ENCODE peak calls at places on chromosomes 1 and 21, in eight cellular contexts. One of them, this sample, is unnamed.

GRCh38 chr1:230062521-230062920 is 4.5 kb upstream of the GALNT2 start:
- DNase-seq in lower leg skin: no peak
- DNase-seq in GM04504: no peak
- DNase-seq in left cardiac atrium: no peak
- DNase-seq in Caki2: no peak
- DNase-seq in brain microvascular endothelial cell: no peak
- DNase-seq in RPMI8226: no peak
- DNase-seq in stimulated activated CD4-positive, alpha-beta T cell treated with anti-CD3 and anti-CD28 coated beads, Interleukin-4, amount 100 ng/mL, for 24 hours: no peak
- DNase-seq in this sample: no peak

GRCh38 chr1:156435551-156436318 is 64.8 kb downstream of the MEF2D start:
- DNase-seq in lower leg skin: no peak
- DNase-seq in GM04504: no peak
- DNase-seq in left cardiac atrium: no peak
- DNase-seq in Caki2: no peak
- DNase-seq in brain microvascular endothelial cell: no peak
- DNase-seq in RPMI8226: peak; percentile 50
- DNase-seq in stimulated activated CD4-positive, alpha-beta T cell treated with anti-CD3 and anti-CD28 coated beads, Interleukin-4, amount 100 ng/mL, for 24 hours: no peak
- DNase-seq in this sample: no peak

GRCh38 chr1:30756545-30757195 is 904 bp downstream of the LAPTM5 start:
- DNase-seq in lower leg skin: peak; percentile 93
- DNase-seq in GM04504: peak; percentile 70
- DNase-seq in left cardiac atrium: peak; percentile 70
- DNase-seq in Caki2: peak; percentile 71
- DNase-seq in brain microvascular endothelial cell: peak; percentile 81
- DNase-seq in RPMI8226: peak; percentile 83
- DNase-seq in stimulated activated CD4-positive, alpha-beta T cell treated with anti-CD3 and anti-CD28 coated beads, Interleukin-4, amount 100 ng/mL, for 24 hours: peak; percentile 77
- DNase-seq in this sample: peak; percentile 77

GRCh38 chr1:147717051-147717705 is 43.2 kb downstream of the GJA5 start:
- DNase-seq in lower leg skin: no peak
- DNase-seq in GM04504: no peak
- DNase-seq in left cardiac atrium: no peak
- DNase-seq in Caki2: peak; percentile 82
- DNase-seq in brain microvascular endothelial cell: no peak
- DNase-seq in RPMI8226: peak; percentile 23
- DNase-seq in stimulated activated CD4-positive, alpha-beta T cell treated with anti-CD3 and anti-CD28 coated beads, Interleukin-4, amount 100 ng/mL, for 24 hours: no peak
- DNase-seq in this sample: no peak

GRCh38 chr1:1306070-1306660 is 1.6 kb downstream of the ACAP3 start:
- DNase-seq in lower leg skin: no peak
- DNase-seq in GM04504: no peak
- DNase-seq in left cardiac atrium: no peak
- DNase-seq in Caki2: no peak
- DNase-seq in brain microvascular endothelial cell: no peak
- DNase-seq in RPMI8226: peak; percentile 81
- DNase-seq in stimulated activated CD4-positive, alpha-beta T cell treated with anti-CD3 and anti-CD28 coated beads, Interleukin-4, amount 100 ng/mL, for 24 hours: no peak
- DNase-seq in this sample: no peak

GRCh38 chr1:19643113-19643512 is 998 bp upstream of the NBL1 start:
- DNase-seq in lower leg skin: no peak
- DNase-seq in GM04504: no peak
- DNase-seq in left cardiac atrium: peak; percentile 28
- DNase-seq in Caki2: peak; percentile 66
- DNase-seq in brain microvascular endothelial cell: peak; percentile 35
- DNase-seq in RPMI8226: peak; percentile 4
- DNase-seq in stimulated activated CD4-positive, alpha-beta T cell treated with anti-CD3 and anti-CD28 coated beads, Interleukin-4, amount 100 ng/mL, for 24 hours: no peak
- DNase-seq in this sample: no peak

GRCh38 chr1:23525558-23526174 is 5.4 kb downstream of the E2F2 start:
- DNase-seq in lower leg skin: no peak
- DNase-seq in GM04504: no peak
- DNase-seq in left cardiac atrium: no peak
- DNase-seq in Caki2: no peak
- DNase-seq in brain microvascular endothelial cell: no peak
- DNase-seq in RPMI8226: peak; percentile 89
- DNase-seq in stimulated activated CD4-positive, alpha-beta T cell treated with anti-CD3 and anti-CD28 coated beads, Interleukin-4, amount 100 ng/mL, for 24 hours: no peak
- DNase-seq in this sample: no peak

GRCh38 chr1:14682941-14683340 is 84.5 kb downstream of the KAZN start:
- DNase-seq in lower leg skin: no peak
- DNase-seq in GM04504: no peak
- DNase-seq in left cardiac atrium: no peak
- DNase-seq in Caki2: no peak
- DNase-seq in brain microvascular endothelial cell: no peak
- DNase-seq in RPMI8226: no peak
- DNase-seq in stimulated activated CD4-positive, alpha-beta T cell treated with anti-CD3 and anti-CD28 coated beads, Interleukin-4, amount 100 ng/mL, for 24 hours: no peak
- DNase-seq in this sample: no peak

GRCh38 chr1:182004601-182005000 is 56.9 kb downstream of the ZNF648 start:
- DNase-seq in lower leg skin: no peak
- DNase-seq in GM04504: no peak
- DNase-seq in left cardiac atrium: peak; percentile 31
- DNase-seq in Caki2: no peak
- DNase-seq in brain microvascular endothelial cell: no peak
- DNase-seq in RPMI8226: no peak
- DNase-seq in stimulated activated CD4-positive, alpha-beta T cell treated with anti-CD3 and anti-CD28 coated beads, Interleukin-4, amount 100 ng/mL, for 24 hours: no peak
- DNase-seq in this sample: no peak

GRCh38 chr1:111204923-111205723 is 4.7 kb upstream of the DENND2D start:
- DNase-seq in lower leg skin: no peak
- DNase-seq in GM04504: no peak
- DNase-seq in left cardiac atrium: no peak
- DNase-seq in Caki2: no peak
- DNase-seq in brain microvascular endothelial cell: no peak
- DNase-seq in RPMI8226: no peak
- DNase-seq in stimulated activated CD4-positive, alpha-beta T cell treated with anti-CD3 and anti-CD28 coated beads, Interleukin-4, amount 100 ng/mL, for 24 hours: no peak
- DNase-seq in this sample: no peak

GRCh38 chr1:36861380-36861779 is 172.9 kb downstream of the GRIK3 start:
- DNase-seq in lower leg skin: no peak
- DNase-seq in GM04504: no peak
- DNase-seq in left cardiac atrium: no peak
- DNase-seq in Caki2: no peak
- DNase-seq in brain microvascular endothelial cell: no peak
- DNase-seq in RPMI8226: no peak
- DNase-seq in stimulated activated CD4-positive, alpha-beta T cell treated with anti-CD3 and anti-CD28 coated beads, Interleukin-4, amount 100 ng/mL, for 24 hours: no peak
- DNase-seq in this sample: no peak

GRCh38 chr1:56985857-56986256 is 20.0 kb upstream of the C8B start:
- DNase-seq in lower leg skin: no peak
- DNase-seq in GM04504: no peak
- DNase-seq in left cardiac atrium: no peak
- DNase-seq in Caki2: no peak
- DNase-seq in brain microvascular endothelial cell: no peak
- DNase-seq in RPMI8226: no peak
- DNase-seq in stimulated activated CD4-positive, alpha-beta T cell treated with anti-CD3 and anti-CD28 coated beads, Interleukin-4, amount 100 ng/mL, for 24 hours: no peak
- DNase-seq in this sample: no peak

GRCh38 chr1:24118410-24119242 is 6.7 kb upstream of the MYOM3 start:
- DNase-seq in lower leg skin: no peak
- DNase-seq in GM04504: no peak
- DNase-seq in left cardiac atrium: no peak
- DNase-seq in Caki2: no peak
- DNase-seq in brain microvascular endothelial cell: no peak
- DNase-seq in RPMI8226: no peak
- DNase-seq in stimulated activated CD4-positive, alpha-beta T cell treated with anti-CD3 and anti-CD28 coated beads, Interleukin-4, amount 100 ng/mL, for 24 hours: no peak
- DNase-seq in this sample: no peak

GRCh38 chr21:42654179-42654912 is 925 bp downstream of the PDE9A start:
- DNase-seq in lower leg skin: no peak
- DNase-seq in GM04504: no peak
- DNase-seq in left cardiac atrium: no peak
- DNase-seq in Caki2: peak; percentile 34
- DNase-seq in brain microvascular endothelial cell: no peak
- DNase-seq in RPMI8226: peak; percentile 33
- DNase-seq in stimulated activated CD4-positive, alpha-beta T cell treated with anti-CD3 and anti-CD28 coated beads, Interleukin-4, amount 100 ng/mL, for 24 hours: peak; percentile 14
- DNase-seq in this sample: no peak

GRCh38 chr1:173113015-173113741 is 62.4 kb upstream of the TNFSF18 start:
- DNase-seq in lower leg skin: no peak
- DNase-seq in GM04504: no peak
- DNase-seq in left cardiac atrium: no peak
- DNase-seq in Caki2: peak; percentile 22
- DNase-seq in brain microvascular endothelial cell: peak; percentile 73
- DNase-seq in RPMI8226: no peak
- DNase-seq in stimulated activated CD4-positive, alpha-beta T cell treated with anti-CD3 and anti-CD28 coated beads, Interleukin-4, amount 100 ng/mL, for 24 hours: no peak
- DNase-seq in this sample: no peak

GRCh38 chr1:61083014-61083798 is 845 bp downstream of the NFIA start:
- DNase-seq in lower leg skin: no peak
- DNase-seq in GM04504: no peak
- DNase-seq in left cardiac atrium: peak; percentile 39
- DNase-seq in Caki2: peak; percentile 35
- DNase-seq in brain microvascular endothelial cell: no peak
- DNase-seq in RPMI8226: peak; percentile 49
- DNase-seq in stimulated activated CD4-positive, alpha-beta T cell treated with anti-CD3 and anti-CD28 coated beads, Interleukin-4, amount 100 ng/mL, for 24 hours: peak; percentile 6
- DNase-seq in this sample: no peak

GRCh38 chr1:168437821-168438220 is 106.0 kb downstream of the XCL2 start:
- DNase-seq in lower leg skin: no peak
- DNase-seq in GM04504: no peak
- DNase-seq in left cardiac atrium: no peak
- DNase-seq in Caki2: no peak
- DNase-seq in brain microvascular endothelial cell: no peak
- DNase-seq in RPMI8226: no peak
- DNase-seq in stimulated activated CD4-positive, alpha-beta T cell treated with anti-CD3 and anti-CD28 coated beads, Interleukin-4, amount 100 ng/mL, for 24 hours: no peak
- DNase-seq in this sample: no peak

GRCh38 chr1:68379085-68379478 is 70.7 kb downstream of the RPE65 start:
- DNase-seq in lower leg skin: no peak
- DNase-seq in GM04504: no peak
- DNase-seq in left cardiac atrium: no peak
- DNase-seq in Caki2: no peak
- DNase-seq in brain microvascular endothelial cell: no peak
- DNase-seq in RPMI8226: no peak
- DNase-seq in stimulated activated CD4-positive, alpha-beta T cell treated with anti-CD3 and anti-CD28 coated beads, Interleukin-4, amount 100 ng/mL, for 24 hours: no peak
- DNase-seq in this sample: no peak

GRCh38 chr1:52365091-52365745 is 787 bp downstream of the CC2D1B start:
- DNase-seq in lower leg skin: peak; percentile 91
- DNase-seq in GM04504: peak; percentile 50
- DNase-seq in left cardiac atrium: peak; percentile 72
- DNase-seq in Caki2: peak; percentile 72
- DNase-seq in brain microvascular endothelial cell: peak; percentile 48
- DNase-seq in RPMI8226: peak; percentile 38
- DNase-seq in stimulated activated CD4-positive, alpha-beta T cell treated with anti-CD3 and anti-CD28 coated beads, Interleukin-4, amount 100 ng/mL, for 24 hours: no peak
- DNase-seq in this sample: no peak

GRCh38 chr1:15141933-15142647 is 11.5 kb upstream of the TMEM51 start:
- DNase-seq in lower leg skin: no peak
- DNase-seq in GM04504: peak; percentile 26
- DNase-seq in left cardiac atrium: no peak
- DNase-seq in Caki2: no peak
- DNase-seq in brain microvascular endothelial cell: no peak
- DNase-seq in RPMI8226: peak; percentile 65
- DNase-seq in stimulated activated CD4-positive, alpha-beta T cell treated with anti-CD3 and anti-CD28 coated beads, Interleukin-4, amount 100 ng/mL, for 24 hours: no peak
- DNase-seq in this sample: peak; percentile 72

GRCh38 chr1:204261266-204261665 is 47.5 kb upstream of the GOLT1A start:
- DNase-seq in lower leg skin: no peak
- DNase-seq in GM04504: no peak
- DNase-seq in left cardiac atrium: no peak
- DNase-seq in Caki2: no peak
- DNase-seq in brain microvascular endothelial cell: no peak
- DNase-seq in RPMI8226: no peak
- DNase-seq in stimulated activated CD4-positive, alpha-beta T cell treated with anti-CD3 and anti-CD28 coated beads, Interleukin-4, amount 100 ng/mL, for 24 hours: no peak
- DNase-seq in this sample: no peak

GRCh38 chr1:47709302-47710074 is 271.6 kb downstream of the FOXD2 start:
- DNase-seq in lower leg skin: no peak
- DNase-seq in GM04504: no peak
- DNase-seq in left cardiac atrium: no peak
- DNase-seq in Caki2: no peak
- DNase-seq in brain microvascular endothelial cell: no peak
- DNase-seq in RPMI8226: peak; percentile 41
- DNase-seq in stimulated activated CD4-positive, alpha-beta T cell treated with anti-CD3 and anti-CD28 coated beads, Interleukin-4, amount 100 ng/mL, for 24 hours: no peak
- DNase-seq in this sample: no peak

GRCh38 chr1:201912832-201913231 is 24.1 kb downstream of the SHISA4 start:
- DNase-seq in lower leg skin: no peak
- DNase-seq in GM04504: no peak
- DNase-seq in left cardiac atrium: no peak
- DNase-seq in Caki2: no peak
- DNase-seq in brain microvascular endothelial cell: no peak
- DNase-seq in RPMI8226: no peak
- DNase-seq in stimulated activated CD4-positive, alpha-beta T cell treated with anti-CD3 and anti-CD28 coated beads, Interleukin-4, amount 100 ng/mL, for 24 hours: no peak
- DNase-seq in this sample: no peak

GRCh38 chr1:246459213-246459612 is 47.9 kb downstream of the SMYD3 start:
- DNase-seq in lower leg skin: no peak
- DNase-seq in GM04504: no peak
- DNase-seq in left cardiac atrium: no peak
- DNase-seq in Caki2: no peak
- DNase-seq in brain microvascular endothelial cell: no peak
- DNase-seq in RPMI8226: no peak
- DNase-seq in stimulated activated CD4-positive, alpha-beta T cell treated with anti-CD3 and anti-CD28 coated beads, Interleukin-4, amount 100 ng/mL, for 24 hours: no peak
- DNase-seq in this sample: no peak

This sample was measured in HFF-Myc.